ENCODE peak calls at places on chromosomes 2 and 18, in four cellular contexts. One of them, this sample, is unnamed. For H3K36me3, the result is how much of the 10 kb centered on the place peaks cover.

GRCh38 chr2:226699321-226699720 is 100.3 kb downstream of the IRS1 start:
- DNase-seq in HCT116: no peak
- DNase-seq in heart left ventricle: peak
- DNase-seq in sigmoid colon: peak
- DNase-seq in this sample: peak

GRCh38 chr2:110732422-110733413 is at the start of gene ACOXL:
- DNase-seq in HCT116: peak
- DNase-seq in heart left ventricle: no peak
- DNase-seq in sigmoid colon: no peak
- DNase-seq in this sample: no peak

GRCh38 chr18:79405019-79405780 is 9.5 kb downstream of the NFATC1 start:
- DNase-seq in HCT116: no peak
- DNase-seq in heart left ventricle: peak
- DNase-seq in sigmoid colon: no peak
- DNase-seq in this sample: no peak

GRCh38 chr2:227163998-227164744 is at the start of the genes COL4A3 and COL4A4:
- DNase-seq in HCT116: peak
- DNase-seq in heart left ventricle: peak
- DNase-seq in sigmoid colon: peak
- DNase-seq in this sample: no peak

GRCh38 chr2:190835303-190835930 is 45.2 kb upstream of the GLS start:
- DNase-seq in HCT116: no peak
- DNase-seq in heart left ventricle: peak
- DNase-seq in sigmoid colon: peak
- DNase-seq in this sample: no peak

GRCh38 chr18:7711495-7711894 is 144.4 kb downstream of the PTPRM start:
- DNase-seq in HCT116: no peak
- DNase-seq in heart left ventricle: no peak
- DNase-seq in sigmoid colon: no peak
- DNase-seq in this sample: no peak

GRCh38 chr2:98518106-98518505 is 73.4 kb downstream of the INPP4A start:
- DNase-seq in HCT116: no peak
- DNase-seq in heart left ventricle: no peak
- DNase-seq in sigmoid colon: peak
- DNase-seq in this sample: no peak

GRCh38 chr2:105600949-105601708 is 143.6 kb upstream of the NCK2 start:
- DNase-seq in HCT116: no peak
- DNase-seq in heart left ventricle: no peak
- DNase-seq in sigmoid colon: no peak
- DNase-seq in this sample: no peak

GRCh38 chr2:240646900-240647502 is 21.7 kb downstream of the GPR35 start:
- DNase-seq in HCT116: no peak
- DNase-seq in heart left ventricle: no peak
- DNase-seq in sigmoid colon: peak
- DNase-seq in this sample: no peak

GRCh38 chr18:28116461-28116860 is 60.5 kb downstream of the CDH2 start:
- DNase-seq in HCT116: no peak
- DNase-seq in heart left ventricle: no peak
- DNase-seq in sigmoid colon: no peak
- DNase-seq in this sample: no peak

GRCh38 chr18:76980663-76981387 is 151.8 kb downstream of the MBP start:
- DNase-seq in HCT116: no peak
- DNase-seq in heart left ventricle: no peak
- DNase-seq in sigmoid colon: no peak
- DNase-seq in this sample: no peak

GRCh38 chr2:144126302-144126701 is 393.6 kb downstream of the ZEB2 start:
- DNase-seq in HCT116: no peak
- DNase-seq in heart left ventricle: no peak
- DNase-seq in sigmoid colon: no peak
- DNase-seq in this sample: no peak

GRCh38 chr2:109466674-109467575 is 146.8 kb downstream of the SEPTIN10 start:
- DNase-seq in HCT116: no peak
- DNase-seq in heart left ventricle: no peak
- DNase-seq in sigmoid colon: peak
- DNase-seq in this sample: no peak

GRCh38 chr2:164609790-164610189 is 11.5 kb downstream of the GRB14 start:
- DNase-seq in HCT116: no peak
- DNase-seq in heart left ventricle: no peak
- DNase-seq in sigmoid colon: no peak
- DNase-seq in this sample: no peak

GRCh38 chr2:41949091-41949490 is 98.7 kb upstream of the PKDCC start:
- DNase-seq in HCT116: no peak
- DNase-seq in heart left ventricle: no peak
- DNase-seq in sigmoid colon: no peak
- DNase-seq in this sample: no peak

GRCh38 chr2:154189963-154190362 is 318.2 kb downstream of the GALNT13 start:
- DNase-seq in HCT116: no peak
- DNase-seq in heart left ventricle: no peak
- DNase-seq in sigmoid colon: no peak
- DNase-seq in this sample: no peak

GRCh38 chr18:56373601-56374000 is 264.8 kb downstream of the TXNL1 start:
- DNase-seq in HCT116: no peak
- DNase-seq in heart left ventricle: no peak
- DNase-seq in sigmoid colon: no peak
- DNase-seq in this sample: no peak

GRCh38 chr2:178277741-178278197 is 83.5 kb downstream of the OSBPL6 start:
- DNase-seq in HCT116: no peak
- DNase-seq in heart left ventricle: no peak
- DNase-seq in sigmoid colon: no peak
- DNase-seq in this sample: no peak

GRCh38 chr2:236899945-236900640 is 185.6 kb upstream of the COPS8 start:
- DNase-seq in HCT116: no peak
- DNase-seq in heart left ventricle: no peak
- DNase-seq in sigmoid colon: no peak
- DNase-seq in this sample: no peak

GRCh38 chr2:159904127-159904564 is 106.1 kb upstream of the CD302 start:
- DNase-seq in HCT116: no peak
- DNase-seq in heart left ventricle: no peak
- DNase-seq in sigmoid colon: no peak
- DNase-seq in this sample: no peak

GRCh38 chr2:88161446-88161845 is 8.7 kb upstream of the THNSL2 start:
- DNase-seq in HCT116: no peak
- DNase-seq in heart left ventricle: no peak
- DNase-seq in sigmoid colon: no peak
- DNase-seq in this sample: no peak

GRCh38 chr2:97857553-97857952 is 138.2 kb downstream of the TMEM131 start:
- DNase-seq in HCT116: no peak
- DNase-seq in heart left ventricle: no peak
- DNase-seq in sigmoid colon: no peak
- DNase-seq in this sample: no peak

GRCh38 chr2:213125646-213126347 is 25.6 kb downstream of the IKZF2 start:
- DNase-seq in HCT116: no peak
- DNase-seq in heart left ventricle: no peak
- DNase-seq in sigmoid colon: no peak
- DNase-seq in this sample: no peak

DNA sequence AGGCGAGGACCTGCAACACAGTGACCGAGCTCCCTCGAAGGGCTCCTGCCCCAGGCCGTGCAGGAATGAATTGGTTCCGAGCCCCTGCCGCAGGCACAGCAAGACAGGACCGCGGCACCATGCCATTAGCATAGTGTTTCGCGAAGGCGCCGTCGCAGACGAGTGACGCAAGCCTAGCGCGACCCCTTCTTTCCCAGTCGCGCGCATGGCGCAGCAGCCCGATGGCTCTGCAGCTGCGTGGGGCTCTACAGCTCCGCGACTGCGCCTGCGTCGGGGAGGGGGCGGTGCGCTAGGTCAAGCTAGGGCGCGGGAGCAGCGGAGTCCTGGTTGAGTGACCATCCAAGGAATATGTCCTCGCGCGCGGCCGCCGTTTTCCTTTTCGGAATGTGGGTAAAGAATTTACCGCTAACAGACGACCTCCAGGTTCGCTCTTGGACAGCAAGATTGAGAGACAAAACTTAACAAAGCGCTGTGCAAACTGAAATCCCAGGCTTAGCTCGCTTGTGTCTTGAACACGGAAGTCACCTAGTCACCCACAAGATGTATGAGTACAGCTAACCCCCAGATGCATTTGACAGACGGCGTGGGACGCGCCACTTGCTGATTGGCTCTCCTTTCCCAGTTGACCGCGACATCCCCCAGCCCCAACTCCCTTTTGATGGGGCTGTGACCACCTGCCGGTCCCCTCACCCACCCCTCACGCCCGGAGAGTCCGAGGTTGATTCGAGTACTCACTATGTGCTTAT is at the start of gene TRMT61B:
- DNase-seq in HCT116: peak
- DNase-seq in heart left ventricle: peak
- DNase-seq in sigmoid colon: peak
- DNase-seq in this sample: peak
- TF ChIP-seq POLR2A in HCT116: peak
- TF ChIP-seq POLR2A in heart left ventricle: peak
- TF ChIP-seq POLR2A in sigmoid colon: peak
- TF ChIP-seq POLR2A in this sample: peak

DNA sequence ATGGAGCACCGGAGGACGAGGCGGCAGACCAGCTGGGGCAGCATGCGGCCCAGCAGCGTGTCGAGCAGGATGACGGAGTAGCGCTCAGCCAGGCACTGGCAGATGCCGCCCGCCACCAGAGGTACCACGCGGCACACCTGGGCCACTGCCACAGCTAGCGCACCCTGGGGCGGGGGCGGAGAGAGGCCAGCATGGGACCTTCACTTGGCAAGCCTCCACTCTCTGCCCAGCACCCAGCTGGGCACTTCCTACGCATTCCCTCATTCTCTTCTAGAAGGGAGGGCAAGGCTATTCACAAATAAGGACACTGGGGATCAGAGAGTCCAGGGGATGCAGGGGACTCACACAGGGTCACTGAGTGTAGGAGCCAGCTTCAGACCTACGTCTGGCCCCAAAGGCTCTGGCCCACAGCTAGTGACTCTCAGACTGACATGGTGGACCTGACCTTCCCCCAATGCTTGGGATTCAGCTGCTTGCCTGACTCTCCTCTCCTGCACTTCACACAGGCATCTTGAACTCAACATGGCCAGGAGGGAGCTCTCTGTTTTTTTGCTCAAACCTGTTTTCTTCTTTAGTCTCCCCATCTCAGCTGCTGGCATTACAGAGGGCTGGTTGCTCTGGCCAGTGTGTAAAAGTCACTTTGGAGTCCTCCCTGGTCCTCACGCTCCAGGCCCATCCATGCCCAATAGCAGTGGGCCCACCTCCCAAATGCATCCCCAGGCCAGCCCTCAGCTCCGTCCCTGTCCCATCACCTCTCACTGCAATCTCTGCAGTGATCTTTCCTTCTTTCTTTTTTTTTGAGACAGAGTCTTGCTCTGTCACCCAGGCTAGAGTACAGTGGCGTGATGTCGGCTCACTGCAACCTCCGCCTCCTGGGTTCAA is 4.1 kb downstream of the SFTPB start:
- DNase-seq in HCT116: no peak
- DNase-seq in heart left ventricle: no peak
- DNase-seq in sigmoid colon: peak
- DNase-seq in this sample: no peak
- H3K36me3 ChIP-seq in HCT116: under half
- H3K36me3 ChIP-seq in heart left ventricle: under half
- H3K36me3 ChIP-seq in sigmoid colon: under half
- H3K36me3 ChIP-seq in this sample: under half

GRCh38 chr2:239297142-239298125 is 103.4 kb downstream of the HDAC4 start:
- DNase-seq in HCT116: no peak
- DNase-seq in heart left ventricle: peak
- DNase-seq in sigmoid colon: peak
- DNase-seq in this sample: no peak
- H3K27ac ChIP-seq in HCT116: no peak
- H3K27ac ChIP-seq in heart left ventricle: peak
- H3K27ac ChIP-seq in sigmoid colon: peak
- H3K27ac ChIP-seq in this sample: peak

GRCh38 chr2:121649402-121649651 is at the start of gene CLASP1:
- DNase-seq in HCT116: peak
- DNase-seq in heart left ventricle: peak
- DNase-seq in sigmoid colon: peak
- DNase-seq in this sample: peak
- TF ChIP-seq POLR2A in HCT116: no peak
- TF ChIP-seq POLR2A in heart left ventricle: peak
- TF ChIP-seq POLR2A in sigmoid colon: no peak
- TF ChIP-seq POLR2A in this sample: peak

GRCh38 chr2:36512705-36513104 is 85.3 kb downstream of the FEZ2 start:
- DNase-seq in HCT116: no peak
- DNase-seq in heart left ventricle: no peak
- DNase-seq in sigmoid colon: no peak
- DNase-seq in this sample: no peak
- H3K36me3 ChIP-seq in HCT116: under half
- H3K36me3 ChIP-seq in heart left ventricle: half or more
- H3K36me3 ChIP-seq in sigmoid colon: under half
- H3K36me3 ChIP-seq in this sample: under half

DNA sequence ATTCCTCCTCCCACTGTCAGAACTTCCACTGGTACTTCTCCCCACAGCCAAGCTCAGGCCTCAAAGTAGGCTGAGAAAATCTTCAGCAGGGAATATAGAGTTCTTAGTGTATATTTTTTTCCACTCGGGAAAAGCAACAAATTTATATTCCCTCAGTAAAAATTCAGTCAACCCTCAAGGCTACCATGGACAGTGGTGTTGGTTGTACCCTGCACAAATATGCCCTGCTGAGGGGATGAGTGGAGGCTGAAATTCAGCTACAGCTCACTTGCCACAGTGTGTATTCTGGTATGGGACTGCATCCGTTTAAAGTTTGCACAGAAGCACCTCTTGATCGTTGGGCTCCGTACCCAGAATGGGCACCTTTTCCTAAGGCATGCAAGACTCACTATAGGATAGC is 90.8 kb upstream of the LGALSL start:
- DNase-seq in HCT116: no peak
- DNase-seq in heart left ventricle: no peak
- DNase-seq in sigmoid colon: no peak
- DNase-seq in this sample: no peak
- H3K27ac ChIP-seq in HCT116: no peak
- H3K27ac ChIP-seq in heart left ventricle: no peak
- H3K27ac ChIP-seq in sigmoid colon: no peak
- H3K27ac ChIP-seq in this sample: no peak

GRCh38 chr18:62543021-62543420 is 20.2 kb downstream of the ZCCHC2 start:
- DNase-seq in HCT116: no peak
- DNase-seq in heart left ventricle: no peak
- DNase-seq in sigmoid colon: no peak
- DNase-seq in this sample: no peak
- TF ChIP-seq POLR2A in HCT116: no peak
- TF ChIP-seq POLR2A in heart left ventricle: no peak
- TF ChIP-seq POLR2A in sigmoid colon: no peak
- TF ChIP-seq POLR2A in this sample: no peak